ENCODE peak calls at places on chromosomes 4 and X, in ten cellular contexts. W is endothelial cell, V is hepatocyte, F is hypothalamus, T is activated T-helper 1 cell treated with Interleukin-2 at 50 U/mL for 16 hours, G is GM13976, S is neural progenitor cell, U is HS-27A, D is spleen, B is neural crest cell. Z is an unnamed sample.

GRCh38 chr4:143713556-143714289 is 13.2 kb upstream of the FREM3 start:
- DNase-seq in B (no peak), T (no peak), D (no peak), G (no peak), V (no peak), F (no peak), W (no peak), U (no peak), S (no peak), Z (peak)

GRCh38 chr4:129364747-129365452 is 268.9 kb downstream of the C4orf33 start:
- DNase-seq in G (no peak), D (no peak), V (no peak), S (no peak), T (no peak), U (no peak), B (no peak), W (no peak), F (no peak), Z (no peak)

GRCh38 chr4:57064811-57065711 is 45.1 kb downstream of the IGFBP7 start:
- DNase-seq in W (no peak), V (no peak), G (no peak), B (no peak), D (no peak), S (no peak), T (no peak), U (peak), F (no peak), Z (no peak)

GRCh38 chrX:53116101-53116500 is 22.2 kb downstream of the KANTR start:
- DNase-seq in G (no peak), S (no peak), T (no peak), B (no peak), U (no peak), W (no peak), D (no peak), F (no peak), V (no peak), Z (no peak)

GRCh38 chrX:130174051-130174704 is 2.4 kb downstream of the RAB33A start:
- DNase-seq in F (no peak), U (no peak), B (no peak), D (no peak), T (no peak), S (no peak), G (no peak), V (no peak), W (no peak), Z (peak)

GRCh38 chrX:101986571-101986970 is 54.7 kb upstream of the ZMAT1 start:
- DNase-seq in W (no peak), V (no peak), S (no peak), G (no peak), B (no peak), U (no peak), F (no peak), T (no peak), D (no peak), Z (no peak)

GRCh38 chrX:56798866-56799864 is 70.1 kb downstream of the NBDY start:
- DNase-seq in F (no peak), U (no peak), V (no peak), W (no peak), T (no peak), G (no peak), B (no peak), D (peak), S (peak), Z (peak)

GRCh38 chr4:65924843-65925242 is 254.6 kb upstream of the EPHA5 start:
- DNase-seq in F (no peak), W (no peak), D (no peak), S (no peak), B (no peak), U (no peak), G (no peak), T (no peak), V (no peak), Z (no peak)

GRCh38 chr4:19807505-19807904 is 444.2 kb upstream of the SLIT2 start:
- DNase-seq in T (no peak), S (no peak), F (no peak), D (no peak), B (no peak), U (no peak), V (peak), W (no peak), G (no peak), Z (no peak)

GRCh38 chr4:151865327-151865726 is 104.5 kb upstream of the GATB start:
- DNase-seq in B (no peak), V (no peak), S (no peak), G (no peak), T (no peak), U (no peak), D (peak), F (peak), W (no peak), Z (no peak)

GRCh38 chrX:49163555-49164419 is 1.2 kb downstream of the MAGIX start:
- DNase-seq in F (peak), S (peak), T (peak), V (peak), G (peak), D (peak), B (peak), U (no peak), W (peak), Z (peak)

GRCh38 chr4:8580321-8581093 is at the start of gene GPR78:
- DNase-seq in W (peak), D (peak), S (peak), F (no peak), V (peak), G (peak), T (no peak), U (no peak), B (peak), Z (peak)

GRCh38 chr4:26912069-26912468 is 51.4 kb downstream of the STIM2 start:
- DNase-seq in W (no peak), S (no peak), B (no peak), V (no peak), F (no peak), U (no peak), D (no peak), G (no peak), T (no peak), Z (no peak)

GRCh38 chr4:183444953-183445543 is 612 bp downstream of the CDKN2AIP start:
- DNase-seq in V (no peak), F (no peak), B (peak), W (peak), G (no peak), T (no peak), U (no peak), D (peak), S (no peak), Z (no peak)

GRCh38 chr4:156642161-156642560 is 329.4 kb downstream of the PDGFC start:
- DNase-seq in T (no peak), G (no peak), W (no peak), V (no peak), F (no peak), S (no peak), D (no peak), U (peak), B (no peak), Z (no peak)

GRCh38 chr4:125243835-125244397 is 70.8 kb upstream of the FAT4 start:
- DNase-seq in S (no peak), V (no peak), B (no peak), D (no peak), G (no peak), T (no peak), U (no peak), F (no peak), W (no peak), Z (no peak)

GRCh38 chr4:57410331-57411052 is 300.3 kb upstream of the IGFBP7 start:
- DNase-seq in S (peak), F (peak), D (no peak), G (no peak), B (no peak), W (no peak), V (peak), U (no peak), T (no peak), Z (no peak)

GRCh38 chrX:12411831-12412230 is 273.6 kb downstream of the FRMPD4 start:
- DNase-seq in G (no peak), T (no peak), V (no peak), W (no peak), U (no peak), D (no peak), S (no peak), B (no peak), F (no peak), Z (no peak)

GRCh38 chr4:83285022-83285387 is 407 bp upstream of the COQ2 start:
- DNase-seq in F (no peak), T (no peak), S (peak), D (no peak), V (peak), B (no peak), U (no peak), G (peak), W (peak), Z (no peak)

GRCh38 chrX:1165535-1166196 is 46.8 kb downstream of the CRLF2 start:
- DNase-seq in U (no peak), V (peak), B (no peak), W (no peak), G (peak), S (peak), F (no peak), D (peak), T (no peak), Z (peak)

GRCh38 chrX:31508338-31508737 is 436.5 kb upstream of the FTHL17 start:
- DNase-seq in B (no peak), V (peak), W (no peak), F (no peak), T (no peak), S (no peak), U (no peak), G (no peak), D (no peak), Z (no peak)

GRCh38 chrX:15384304-15384703 is at the start of gene VEGFD:
- DNase-seq in W (no peak), F (no peak), T (no peak), U (no peak), S (no peak), B (no peak), V (no peak), D (no peak), G (no peak), Z (no peak)

GRCh38 chrX:45428816-45429215 is 228.1 kb upstream of the DIPK2B start:
- DNase-seq in B (no peak), D (no peak), G (no peak), S (no peak), U (no peak), F (no peak), W (no peak), T (no peak), V (no peak), Z (no peak)

GRCh38 chrX:630007-630921 is at the start of gene SHOX:
- DNase-seq in W (no peak), G (no peak), T (no peak), D (peak), F (no peak), B (no peak), U (no peak), V (no peak), S (peak), Z (peak)

GRCh38 chrX:115503099-115503498 is 57.9 kb upstream of the PLS3 start:
- DNase-seq in B (no peak), G (no peak), V (peak), F (no peak), W (no peak), T (no peak), S (no peak), U (no peak), D (no peak), Z (peak)

Z was measured in ELF-1.